ENCODE peak calls at places on chromosomes 16 and 17, in eight cellular contexts. O, T, C, E, P, Z, N and Y are unnamed samples.

GRCh38 chr16:24977673-24978065 is 37.5 kb downstream of the ARHGAP17 start:
- DNase-seq in O (no peak), T (no peak), C (no peak), E (peak; percentile 83), P (no peak), Z (no peak), N (no peak), Y (no peak)

GRCh38 chr16:13307255-13307654 is 405.9 kb downstream of the SHISA9 start:
- DNase-seq in O (no peak), T (no peak), C (no peak), E (peak; percentile 96), P (no peak), Z (no peak), N (no peak), Y (no peak)

GRCh38 chr16:73778872-73779271 is 517.7 kb upstream of the PSMD7 start:
- DNase-seq in O (no peak), T (no peak), C (no peak), E (no peak), P (no peak), Z (no peak), N (no peak), Y (no peak)

GRCh38 chr17:74305865-74306654 is 20.0 kb upstream of the KIF19 start:
- DNase-seq in O (no peak), T (no peak), C (no peak), E (peak; percentile 45), P (no peak), Z (no peak), N (no peak), Y (no peak)

GRCh38 chr17:10357768-10358167 is 15.0 kb downstream of the MYH13 start:
- DNase-seq in O (peak; percentile 51), T (no peak), C (no peak), E (no peak), P (no peak), Z (peak; percentile 22), N (no peak), Y (no peak)

GRCh38 chr17:32302860-32303649 is 37.4 kb downstream of the RHBDL3 start:
- DNase-seq in O (no peak), T (no peak), C (no peak), E (no peak), P (no peak), Z (no peak), N (no peak), Y (no peak)

GRCh38 chr17:72152392-72152727 is 31.5 kb downstream of the SOX9 start:
- DNase-seq in O (no peak), T (no peak), C (no peak), E (peak; percentile 56), P (no peak), Z (no peak), N (no peak), Y (no peak)

GRCh38 chr16:84088695-84089395 is 27.9 kb downstream of the MBTPS1 start:
- DNase-seq in O (no peak), T (no peak), C (no peak), E (no peak), P (no peak), Z (no peak), N (peak; percentile 44), Y (no peak)

GRCh38 chr17:46910179-46910927 is 12.6 kb upstream of the GOSR2 start:
- DNase-seq in O (no peak), T (no peak), C (no peak), E (no peak), P (no peak), Z (peak; percentile 59), N (peak; percentile 59), Y (no peak)

GRCh38 chr17:82243648-82244412 is 15.0 kb downstream of the SLC16A3 start:
- DNase-seq in O (no peak), T (no peak), C (no peak), E (peak; percentile 18), P (no peak), Z (peak; percentile 25), N (no peak), Y (no peak)

GRCh38 chr17:38324732-38325131 is 19.0 kb downstream of the GPR179 start:
- DNase-seq in O (no peak), T (no peak), C (no peak), E (no peak), P (no peak), Z (no peak), N (no peak), Y (no peak)

GRCh38 chr16:88515925-88516324 is 54.3 kb upstream of the ZC3H18 start:
- DNase-seq in O (no peak), T (no peak), C (no peak), E (no peak), P (no peak), Z (peak; percentile 30), N (no peak), Y (no peak)

GRCh38 chr17:82823004-82823403 is 16.8 kb downstream of the ZNF750 start:
- DNase-seq in O (peak; percentile 45), T (peak; percentile 26), C (no peak), E (no peak), P (no peak), Z (no peak), N (no peak), Y (no peak)

GRCh38 chr17:14840616-14841231 is 424.4 kb downstream of the PMP22 start:
- DNase-seq in O (no peak), T (no peak), C (no peak), E (peak; percentile 6), P (no peak), Z (no peak), N (no peak), Y (no peak)

GRCh38 chr17:49035470-49036269 is 38.5 kb downstream of the IGF2BP1 start:
- DNase-seq in O (peak; percentile 74), T (peak; percentile 81), C (peak; percentile 53), E (peak; percentile 33), P (no peak), Z (peak; percentile 36), N (peak; percentile 50), Y (no peak)

GRCh38 chr17:43840814-43841213 is 6.2 kb upstream of the CD300LG start:
- DNase-seq in O (peak; percentile 49), T (no peak), C (no peak), E (no peak), P (no peak), Z (no peak), N (no peak), Y (no peak)

GRCh38 chr17:33854596-33854995 is 400.5 kb upstream of the CCL2 start:
- DNase-seq in O (no peak), T (no peak), C (no peak), E (peak; percentile 62), P (no peak), Z (no peak), N (no peak), Y (no peak)

GRCh38 chr17:4594406-4595349 is 10.3 kb downstream of the SMTNL2 start:
- DNase-seq in O (no peak), T (peak; percentile 57), C (no peak), E (no peak), P (no peak), Z (no peak), N (peak; percentile 67), Y (no peak)

GRCh38 chr17:81120695-81121621 is 44.3 kb upstream of the PVALEF start:
- DNase-seq in O (no peak), T (no peak), C (no peak), E (no peak), P (no peak), Z (no peak), N (no peak), Y (no peak)

GRCh38 chr17:81121841-81122733 is 43.2 kb upstream of the PVALEF start:
- DNase-seq in O (no peak), T (no peak), C (no peak), E (no peak), P (no peak), Z (no peak), N (no peak), Y (no peak)

GRCh38 chr17:81119223-81120148 is 45.8 kb upstream of the PVALEF start:
- DNase-seq in O (peak; percentile 94), T (peak; percentile 93), C (peak; percentile 81), E (peak; percentile 92), P (peak; percentile 77), Z (peak; percentile 79), N (peak; percentile 89), Y (peak; percentile 84)

GRCh38 chr17:81118308-81119221 is 46.7 kb upstream of the PVALEF start:
- DNase-seq in O (no peak), T (no peak), C (no peak), E (no peak), P (no peak), Z (no peak), N (no peak), Y (no peak)

GRCh38 chr17:81120149-81120484 is 45.2 kb upstream of the PVALEF start:
- DNase-seq in O (no peak), T (no peak), C (no peak), E (no peak), P (no peak), Z (no peak), N (no peak), Y (no peak)
- TF ChIP-seq CTCF in O (no peak), T (no peak), C (no peak), E (no peak), P (no peak), Z (no peak), N (no peak), Y (no peak)

GRCh38 chr17:42131232-42131631 is 8.6 kb downstream of the HSPB9 start:
- DNase-seq in O (no peak), T (no peak), C (no peak), E (no peak), P (no peak), Z (no peak), N (no peak), Y (no peak)
- H3K4me1 ChIP-seq in O (peaks cover 31% of the 10 kb centered on the region), T (peaks cover 69% of the 10 kb centered on the region), C (peaks cover 64% of the 10 kb centered on the region), E (peaks cover 29% of the 10 kb centered on the region), P (peaks cover 77% of the 10 kb centered on the region), Z (peaks cover 29% of the 10 kb centered on the region), N (peaks cover 78% of the 10 kb centered on the region), Y (no peaks in the 10 kb centered on the region)

DNA sequence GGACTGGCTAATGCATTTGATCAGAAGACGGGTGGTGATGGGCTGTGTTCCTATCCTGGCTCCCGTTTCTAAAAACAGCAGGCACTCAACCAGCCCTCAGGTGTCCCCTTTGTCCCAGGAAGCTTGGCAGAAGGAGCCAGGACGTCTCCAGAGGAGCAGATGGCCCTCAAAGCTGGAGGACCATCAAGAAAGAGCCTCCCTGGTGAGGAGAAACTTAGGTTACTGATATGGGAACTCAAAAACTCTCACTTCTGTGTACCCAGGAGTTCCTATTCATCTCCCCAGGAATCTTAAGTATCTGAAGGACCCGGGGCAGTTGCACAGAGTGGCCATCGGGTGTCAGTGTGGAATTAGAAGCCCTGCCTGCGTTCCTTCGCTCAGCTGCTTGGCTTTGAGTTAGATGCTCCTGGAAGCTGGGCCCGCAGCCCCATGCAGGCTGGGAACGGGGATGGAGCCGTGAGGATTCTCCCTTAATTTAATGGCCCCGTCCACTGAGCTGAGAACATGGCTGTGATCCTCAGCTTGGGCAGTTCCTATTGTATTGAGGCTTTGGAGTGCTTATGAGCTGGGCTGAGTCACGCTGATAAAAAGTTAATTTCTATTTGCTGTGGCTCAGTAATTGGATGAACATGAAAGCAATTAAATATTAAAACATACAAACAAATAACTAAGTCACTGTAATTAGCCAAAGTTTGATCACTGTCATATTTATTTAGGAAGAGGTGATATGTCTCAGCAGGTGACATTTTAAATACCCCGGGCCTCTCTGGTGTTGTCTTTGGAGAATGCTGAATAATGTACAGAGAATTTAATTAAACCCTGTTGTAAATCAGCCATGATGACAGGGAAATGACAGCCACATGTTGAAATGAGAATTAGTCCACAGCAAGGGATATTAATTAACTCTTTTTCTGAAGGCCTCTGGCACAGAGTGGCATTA is 402.1 kb downstream of the SEC14L1 start:
- DNase-seq in O (peak; percentile 91), T (peak; percentile 87), C (peak; percentile 73), E (peak; percentile 72), P (peak; percentile 72), Z (peak; percentile 53), N (peak; percentile 75), Y (peak; percentile 22)
- H3K9me3 ChIP-seq in O (no peaks in the 10 kb centered on the region), T (no peaks in the 10 kb centered on the region), C (no peaks in the 10 kb centered on the region), E (no peaks in the 10 kb centered on the region), P (no peaks in the 10 kb centered on the region), Z (no peaks in the 10 kb centered on the region), N (no peaks in the 10 kb centered on the region), Y (no peaks in the 10 kb centered on the region)

GRCh38 chr17:45311406-45311761 is 5.4 kb downstream of the MAP3K14 start:
- DNase-seq in O (no peak), T (no peak), C (no peak), E (no peak), P (no peak), Z (no peak), N (no peak), Y (no peak)
- TF ChIP-seq CTCF in O (no peak), T (no peak), C (peak; percentile 14), E (peak; percentile 20), P (no peak), Z (no peak), N (no peak), Y (no peak)